ENCODE peak calls at places on chromosomes 4 and X, in nine cellular contexts. X is heart left ventricle; H is choroid plexus epithelial cell; I is endothelial cell of umbilical vein; Q is GM12864; B is fibroblast of mammary gland; G is CD8-positive, alpha-beta memory T cell; Z is cardiac fibroblast; D is pancreas. S is an unnamed sample.

GRCh38 chrX:151458824-151459223 is 61.8 kb downstream of the VMA21 start:
- DNase-seq in X (no peak), H (peak; percentile 74), I (no peak), Q (no peak), B (no peak), G (no peak), Z (peak; percentile 0), D (no peak), S (peak; percentile 28)

GRCh38 chrX:20205927-20206708 is 60.6 kb downstream of the RPS6KA3 start:
- DNase-seq in X (peak; percentile 19), H (peak; percentile 18), I (no peak), Q (peak; percentile 29), B (no peak), G (no peak), Z (no peak), D (no peak), S (no peak)

GRCh38 chr4:182510836-182511235 is 267.6 kb downstream of the TENM3 start:
- DNase-seq in X (no peak), H (no peak), I (no peak), Q (no peak), B (no peak), G (no peak), Z (no peak), D (no peak), S (no peak)

GRCh38 chr4:147328756-147329446 is 152.0 kb upstream of the EDNRA start:
- DNase-seq in X (no peak), H (no peak), I (no peak), Q (no peak), B (no peak), G (no peak), Z (no peak), D (no peak), S (no peak)

GRCh38 chrX:52874661-52875060 is 6.8 kb upstream of the XAGE3 start:
- DNase-seq in X (no peak), H (no peak), I (no peak), Q (no peak), B (no peak), G (no peak), Z (no peak), D (no peak), S (no peak)

GRCh38 chr4:69713593-69713992 is 46.8 kb downstream of the SULT1B1 start:
- DNase-seq in X (no peak), H (peak; percentile 93), I (no peak), Q (no peak), B (peak; percentile 81), G (no peak), Z (peak; percentile 67), D (no peak), S (no peak)

GRCh38 chrX:4451591-4451990 is 738.1 kb upstream of the PRKX start:
- DNase-seq in X (no peak), H (no peak), I (no peak), Q (no peak), B (no peak), G (no peak), Z (no peak), D (peak; percentile 20), S (no peak)

GRCh38 chr4:32112891-32113290 is 1392.7 kb downstream of the PCDH7 start:
- DNase-seq in X (no peak), H (no peak), I (no peak), Q (no peak), B (no peak), G (no peak), Z (no peak), D (no peak), S (no peak)

GRCh38 chr4:60657041-60657440 is 543.1 kb upstream of the ADGRL3 start:
- DNase-seq in X (no peak), H (no peak), I (no peak), Q (no peak), B (no peak), G (no peak), Z (no peak), D (no peak), S (no peak)

GRCh38 chr4:182809417-182810102 is 107.6 kb downstream of the DCTD start:
- DNase-seq in X (no peak), H (peak; percentile 38), I (no peak), Q (no peak), B (no peak), G (no peak), Z (no peak), D (peak; percentile 47), S (no peak)

GRCh38 chr4:154492288-154492687 is 689 bp upstream of the DCHS2 start:
- DNase-seq in X (no peak), H (no peak), I (no peak), Q (no peak), B (no peak), G (no peak), Z (no peak), D (no peak), S (no peak)
- H3K4me3 ChIP-seq in X (peak overlapping the region; percentile 42), H (no peak overlapping the region), I (no peak overlapping the region), Q (no peak overlapping the region), B (no peak overlapping the region), G (no peak overlapping the region), Z (no peak overlapping the region), D (no peak overlapping the region), S (no peak overlapping the region)

DNA sequence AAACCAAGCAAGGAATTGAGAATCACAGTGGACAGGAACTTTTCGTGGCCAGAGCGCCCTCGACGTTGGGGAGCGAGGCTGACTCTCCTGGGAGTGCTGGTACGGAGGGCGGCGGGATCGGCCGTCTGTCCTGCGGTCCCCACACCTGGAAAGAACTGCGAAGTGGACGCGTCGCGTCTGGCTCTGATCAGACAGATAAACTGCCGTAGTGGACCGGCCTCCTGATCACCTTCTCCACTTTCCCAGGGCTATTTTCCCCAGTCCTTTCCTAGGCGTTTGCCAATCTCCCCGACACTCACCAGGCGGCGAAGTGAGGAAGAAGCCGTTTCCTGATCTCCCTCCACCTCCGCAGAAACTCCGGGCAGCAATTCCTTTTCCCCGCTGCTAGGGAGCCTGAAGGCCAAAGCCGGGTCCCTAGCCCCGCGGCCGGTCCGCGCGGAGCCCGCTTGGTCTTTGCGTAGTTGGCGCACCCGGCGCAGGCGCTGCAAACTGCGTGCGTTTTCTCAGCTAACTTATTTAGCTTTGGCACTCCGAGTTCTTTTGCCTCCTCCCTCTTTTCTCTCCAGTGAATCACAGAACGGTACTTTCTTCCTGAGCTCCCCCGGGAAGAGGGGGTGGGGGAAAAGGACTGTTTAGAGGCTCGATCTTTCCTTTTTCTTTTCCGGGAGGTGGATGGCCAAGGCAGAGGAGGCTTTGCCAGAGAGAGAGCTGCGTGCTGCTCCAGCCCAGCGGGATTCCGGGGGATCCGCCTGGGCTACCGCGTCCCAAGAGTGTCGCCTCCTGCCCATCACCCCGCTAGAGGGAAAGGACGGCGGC is at the start of gene ARSJ:
- DNase-seq in X (peak; percentile 36), H (peak; percentile 79), I (peak; percentile 82), Q (no peak), B (peak; percentile 88), G (no peak), Z (peak; percentile 86), D (peak; percentile 64), S (peak; percentile 88)
- H3K4me3 ChIP-seq in X (peak within 1 kb of the TSS; percentile 53), H (peak within 1 kb of the TSS; percentile 79), I (peak within 1 kb of the TSS; percentile 98), Q (no peak within 1 kb of the TSS), B (peak within 1 kb of the TSS; percentile 94), G (peak within 1 kb of the TSS; percentile 46), Z (peak within 1 kb of the TSS; percentile 79), D (peak within 1 kb of the TSS; percentile 29), S (peak within 1 kb of the TSS; percentile 85)

GRCh38 chr4:173535932-173536331 is 5.9 kb upstream of the HAND2 start:
- DNase-seq in X (no peak), H (no peak), I (no peak), Q (no peak), B (no peak), G (no peak), Z (no peak), D (no peak), S (no peak)

GRCh38 chr4:173536808-173537429 is 6.9 kb upstream of the HAND2 start:
- DNase-seq in X (no peak), H (no peak), I (no peak), Q (no peak), B (no peak), G (no peak), Z (no peak), D (no peak), S (no peak)

GRCh38 chr4:173538903-173539445 is 8.9 kb upstream of the HAND2 start:
- DNase-seq in X (no peak), H (no peak), I (no peak), Q (no peak), B (peak; percentile 12), G (no peak), Z (no peak), D (no peak), S (no peak)

GRCh38 chr4:173538148-173538902 is 8.3 kb upstream of the HAND2 start:
- DNase-seq in X (peak; percentile 63), H (no peak), I (no peak), Q (no peak), B (peak; percentile 17), G (no peak), Z (peak; percentile 35), D (peak; percentile 72), S (no peak)

DNA sequence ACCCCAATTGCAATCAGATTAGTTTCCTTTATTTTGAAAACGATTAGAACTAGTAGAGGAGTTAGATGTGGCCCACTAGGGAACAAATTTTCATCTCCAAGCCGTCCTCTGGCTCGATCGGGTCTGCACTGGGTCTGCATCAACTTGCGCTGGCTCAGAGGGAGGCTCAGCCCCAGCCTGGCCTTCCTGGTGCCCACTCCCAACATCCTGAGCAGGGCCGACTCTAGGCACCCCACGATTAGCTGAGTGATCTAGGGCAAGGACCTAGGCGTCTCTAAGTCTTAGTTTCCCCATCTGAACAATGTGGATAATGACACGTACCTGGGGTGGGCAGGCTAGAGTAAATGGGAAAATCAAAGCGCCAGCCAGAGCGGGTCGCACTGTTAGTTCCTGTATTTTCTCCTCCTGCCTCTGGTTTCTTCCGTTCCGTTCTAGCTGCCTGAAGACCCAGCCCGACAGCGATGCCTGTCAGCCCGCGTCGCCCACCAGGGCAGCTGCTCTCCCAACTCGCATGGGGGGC is 7.7 kb upstream of the HAND2 start:
- DNase-seq in X (no peak), H (no peak), I (no peak), Q (no peak), B (no peak), G (no peak), Z (no peak), D (no peak), S (no peak)
- H3K4me3 ChIP-seq in X (peak overlapping the region; percentile 85), H (no peak overlapping the region), I (no peak overlapping the region), Q (no peak overlapping the region), B (peak overlapping the region; percentile 53), G (no peak overlapping the region), Z (peak overlapping the region; percentile 51), D (no peak overlapping the region), S (no peak overlapping the region)

DNA sequence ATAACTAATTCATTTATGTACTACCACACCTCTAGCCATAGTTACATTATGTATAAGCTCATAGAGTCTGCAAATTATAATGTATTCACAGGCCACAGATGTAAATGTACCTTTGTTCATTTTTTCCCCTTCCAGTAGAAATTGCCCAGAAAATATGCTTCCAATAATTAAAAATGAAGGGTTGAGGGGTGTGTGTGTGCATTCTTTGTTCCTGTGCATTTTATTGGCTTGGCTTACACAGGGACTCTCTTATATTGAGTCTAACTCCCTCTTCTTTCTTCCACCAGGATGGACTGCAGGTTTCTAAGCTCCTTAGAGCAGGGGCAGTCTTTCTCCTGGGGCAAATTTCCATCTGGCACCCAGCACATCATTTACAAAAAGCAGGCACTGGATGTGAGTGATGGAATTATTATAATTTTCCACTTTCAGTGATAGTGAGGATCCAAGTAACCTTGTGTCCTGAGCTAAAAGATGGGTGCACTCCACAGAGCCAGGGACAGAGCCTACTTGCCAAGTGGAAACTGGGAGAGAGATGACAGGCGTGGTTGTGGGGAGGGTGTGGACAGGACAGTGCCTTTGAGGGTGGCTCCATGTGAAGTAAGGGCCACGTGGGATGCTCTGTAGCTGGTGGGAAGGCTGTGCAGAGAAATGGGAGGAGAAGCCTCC is 16.2 kb downstream of the IGFBP7 start:
- DNase-seq in X (peak; percentile 49), H (peak; percentile 39), I (no peak), Q (no peak), B (no peak), G (no peak), Z (no peak), D (no peak), S (no peak)
- H3K4me3 ChIP-seq in X (no peak overlapping the region), H (no peak overlapping the region), I (no peak overlapping the region), Q (no peak overlapping the region), B (no peak overlapping the region), G (no peak overlapping the region), Z (no peak overlapping the region), D (no peak overlapping the region), S (no peak overlapping the region)

GRCh38 chrX:71178908-71179307 is 34.3 kb downstream of the NLGN3 start:
- DNase-seq in X (peak; percentile 30), H (peak; percentile 80), I (peak; percentile 62), Q (no peak), B (peak; percentile 73), G (peak; percentile 7), Z (peak; percentile 81), D (no peak), S (peak; percentile 66)
- H3K4me3 ChIP-seq in X (no peak overlapping the region), H (no peak overlapping the region), I (no peak overlapping the region), Q (no peak overlapping the region), B (no peak overlapping the region), G (no peak overlapping the region), Z (no peak overlapping the region), D (no peak overlapping the region), S (no peak overlapping the region)